ENCODE peak calls at places on chromosomes 12 and 14, in four cellular contexts. B is A549, L is HepG2, I is H1. M is an unnamed sample.

GRCh38 chr12:39935275-39935674 is 170.6 kb downstream of the SLC2A13 start:
- DNase-seq in I (no peak), B (no peak), L (no peak), M (no peak)

GRCh38 chr12:8948711-8949524 is 527 bp downstream of the M6PR start:
- DNase-seq in I (no peak), L (peak; percentile 7), B (peak; percentile 28), M (peak; percentile 50)

GRCh38 chr14:101182476-101182875 is 279.0 kb upstream of the RTL1 start:
- DNase-seq in L (no peak), B (no peak), I (no peak), M (no peak)

GRCh38 chr12:6605425-6606330 is 1.5 kb downstream of the CHD4 start:
- DNase-seq in B (peak; percentile 36), I (no peak), L (no peak), M (no peak)

GRCh38 chr14:40394634-40395340 is 962.6 kb upstream of the FBXO33 start:
- DNase-seq in B (no peak), I (no peak), L (no peak), M (no peak)

GRCh38 chr12:117294206-117294605 is 67.2 kb downstream of the NOS1 start:
- DNase-seq in B (no peak), I (no peak), L (no peak), M (peak; percentile 15)

GRCh38 chr14:104138098-104138890 is at the start of gene KIF26A:
- DNase-seq in L (no peak), I (no peak), B (peak; percentile 80), M (peak; percentile 37)

GRCh38 chr12:53960187-53961024 is 5.7 kb downstream of the HOXC12 start:
- DNase-seq in I (no peak), B (no peak), L (no peak), M (no peak)

GRCh38 chr12:30909088-30909688 is 17.4 kb upstream of the TSPAN11 start:
- DNase-seq in L (no peak), I (no peak), B (no peak), M (no peak)

GRCh38 chr14:55349565-55349964 is 62.1 kb downstream of the ATG14 start:
- DNase-seq in L (no peak), I (no peak), B (no peak), M (no peak)

GRCh38 chr12:103672401-103673119 is 85.5 kb downstream of the STAB2 start:
- DNase-seq in I (no peak), B (no peak), L (peak; percentile 61), M (no peak)

GRCh38 chr14:21868442-21869046 is 194.9 kb upstream of the OR4E1 start:
- DNase-seq in B (peak; percentile 31), L (peak; percentile 68), I (peak; percentile 31), M (peak; percentile 12)

GRCh38 chr14:93941293-93941910 is 14.3 kb downstream of the FAM181A start:
- DNase-seq in I (no peak), L (no peak), B (no peak), M (no peak)

GRCh38 chr12:107379852-107380567 is 286.7 kb upstream of the CRY1 start:
- DNase-seq in L (peak; percentile 67), I (no peak), B (peak; percentile 58), M (no peak)

GRCh38 chr12:69171881-69172280 is 67.5 kb upstream of the CPSF6 start:
- DNase-seq in I (no peak), B (no peak), L (no peak), M (no peak)

GRCh38 chr14:60867503-60868172 is 113.2 kb downstream of the TRMT5 start:
- DNase-seq in L (no peak), B (no peak), I (no peak), M (no peak)

GRCh38 chr12:25686351-25686750 is 133.3 kb upstream of the LMNTD1 start:
- DNase-seq in L (no peak), I (no peak), B (no peak), M (no peak)

GRCh38 chr12:25690996-25691864 is 138.1 kb upstream of the LMNTD1 start:
- DNase-seq in L (no peak), I (no peak), B (no peak), M (peak; percentile 3)

GRCh38 chr12:25692115-25693035 is 139.3 kb upstream of the LMNTD1 start:
- DNase-seq in B (no peak), L (no peak), I (no peak), M (peak; percentile 36)

GRCh38 chr12:25691865-25692114 is 138.7 kb upstream of the LMNTD1 start:
- DNase-seq in L (no peak), I (no peak), B (no peak), M (no peak)

DNA sequence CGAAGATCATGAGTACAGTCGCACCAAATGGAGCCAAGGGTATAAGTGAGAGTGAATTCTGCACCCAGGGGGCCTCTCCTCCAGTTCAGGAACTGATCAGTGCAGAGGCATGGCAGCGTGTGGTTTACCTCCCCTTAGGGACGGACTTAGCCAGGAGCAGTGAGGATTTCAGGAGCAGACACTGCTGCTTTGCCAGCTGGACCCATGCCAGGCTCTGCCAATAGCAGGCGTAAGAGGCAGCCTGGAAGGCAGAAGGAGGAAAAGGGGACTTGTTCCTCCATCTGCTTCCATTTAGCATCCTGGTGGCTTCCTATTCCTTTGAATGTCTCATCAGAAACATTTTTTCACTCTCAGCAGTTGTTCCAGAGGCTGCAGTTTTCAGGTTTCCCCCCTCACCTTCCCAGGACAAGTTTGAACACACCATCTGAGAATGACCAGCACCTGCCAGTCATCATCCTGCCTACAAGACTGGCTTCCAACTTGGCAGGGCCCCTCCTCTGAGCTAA is 137.0 kb upstream of the LMNTD1 start:
- DNase-seq in L (no peak), I (no peak), B (no peak), M (no peak)
- TF ChIP-seq PHF8 in L (no peak), I (no peak), B (no peak), M (no peak)

DNA sequence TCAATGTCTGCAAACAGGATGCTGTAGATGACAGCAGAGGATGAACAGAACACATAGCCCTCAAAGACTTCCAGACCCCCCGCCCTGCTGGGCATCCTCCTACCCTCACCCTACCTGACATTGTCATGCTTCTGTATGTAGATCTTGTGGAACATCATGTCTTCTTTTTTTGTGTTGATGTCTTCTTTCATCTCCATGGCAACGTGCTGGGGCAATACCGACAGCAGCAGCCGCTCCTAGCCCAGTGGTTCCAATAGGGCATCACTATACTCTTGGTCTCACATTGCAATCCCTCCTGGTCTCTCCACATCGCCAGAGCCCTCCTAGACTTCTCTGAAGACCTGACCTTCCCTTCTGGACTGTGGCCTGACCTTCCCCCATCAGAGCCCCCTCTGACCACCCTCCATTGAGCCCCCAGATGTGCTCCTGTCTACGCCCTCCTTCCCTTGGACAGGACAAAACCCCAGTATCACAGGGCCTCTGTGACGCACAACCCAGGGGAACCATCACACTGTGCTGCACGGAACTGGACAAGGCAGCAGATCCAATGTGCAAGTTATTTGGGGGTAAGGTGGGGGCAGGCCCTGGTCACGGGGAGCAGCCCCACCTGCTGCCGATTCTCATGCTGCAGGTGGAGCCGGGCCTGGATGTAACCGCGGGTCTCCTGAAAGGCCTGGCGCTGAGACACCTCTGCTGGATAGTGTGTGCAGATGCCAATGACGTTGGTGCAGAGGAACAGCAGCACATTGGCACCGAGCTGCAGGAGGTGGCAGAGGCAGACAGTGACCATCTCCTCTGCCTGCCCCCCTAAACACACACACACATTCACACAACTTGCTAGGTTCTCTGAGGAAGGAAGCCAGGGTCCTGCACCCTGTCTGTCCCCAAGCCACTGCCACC is 11.1 kb downstream of the ADCY6 start:
- DNase-seq in I (no peak), L (no peak), B (no peak), M (no peak)
- TF ChIP-seq JUN in I (no peak), L (no peak), B (no peak), M (no peak)

GRCh38 chr14:65658202-65658601 is 245.7 kb downstream of the FUT8 start:
- DNase-seq in B (no peak), L (no peak), I (no peak), M (no peak)
- TF ChIP-seq PHF8 in B (no peak), L (no peak), I (no peak), M (no peak)

GRCh38 chr12:118980407-118981014 is 830 bp upstream of the SRRM4 start:
- DNase-seq in I (no peak), L (no peak), B (no peak), M (no peak)
- TF ChIP-seq JUN in I (no peak), L (no peak), B (no peak), M (no peak)

GRCh38 chr12:67043771-67044170 is 225.4 kb upstream of the CAND1 start:
- DNase-seq in L (no peak), I (no peak), B (no peak), M (no peak)

GRCh38 chr12:67045650-67046049 is 223.5 kb upstream of the CAND1 start:
- DNase-seq in B (no peak), I (no peak), L (no peak), M (no peak)

GRCh38 chr12:67039995-67040860 is 228.9 kb upstream of the CAND1 start:
- DNase-seq in L (no peak), I (no peak), B (no peak), M (no peak)

GRCh38 chr12:67040861-67041137 is 228.4 kb upstream of the CAND1 start:
- DNase-seq in I (no peak), B (no peak), L (no peak), M (no peak)

GRCh38 chr12:67042697-67043131 is 226.4 kb upstream of the CAND1 start:
- DNase-seq in L (no peak), B (peak; percentile 26), I (no peak), M (peak; percentile 8)
- TF ChIP-seq PHF8 in L (no peak), B (no peak), I (no peak), M (no peak)

GRCh38 chr12:93080994-93081809 is 152.1 kb upstream of the EEA1 start:
- DNase-seq in I (no peak), L (peak; percentile 74), B (no peak), M (no peak)
- TF ChIP-seq JUN in I (no peak), L (no peak), B (no peak), M (no peak)

GRCh38 chr14:33685698-33686097 is 265.2 kb downstream of the EGLN3 start:
- DNase-seq in I (no peak), B (no peak), L (no peak), M (no peak)

GRCh38 chr14:33680873-33681272 is 270.0 kb downstream of the EGLN3 start:
- DNase-seq in B (no peak), L (no peak), I (no peak), M (no peak)

GRCh38 chr14:33685026-33685425 is 265.8 kb downstream of the EGLN3 start:
- DNase-seq in I (no peak), L (no peak), B (no peak), M (no peak)

GRCh38 chr14:33679461-33680225 is 271.2 kb downstream of the EGLN3 start:
- DNase-seq in L (no peak), I (no peak), B (no peak), M (no peak)

GRCh38 chr14:33682746-33683145 is 268.1 kb downstream of the EGLN3 start:
- DNase-seq in L (no peak), I (no peak), B (no peak), M (no peak)
- TF ChIP-seq PHF8 in L (no peak), I (no peak), B (no peak), M (no peak)

DNA sequence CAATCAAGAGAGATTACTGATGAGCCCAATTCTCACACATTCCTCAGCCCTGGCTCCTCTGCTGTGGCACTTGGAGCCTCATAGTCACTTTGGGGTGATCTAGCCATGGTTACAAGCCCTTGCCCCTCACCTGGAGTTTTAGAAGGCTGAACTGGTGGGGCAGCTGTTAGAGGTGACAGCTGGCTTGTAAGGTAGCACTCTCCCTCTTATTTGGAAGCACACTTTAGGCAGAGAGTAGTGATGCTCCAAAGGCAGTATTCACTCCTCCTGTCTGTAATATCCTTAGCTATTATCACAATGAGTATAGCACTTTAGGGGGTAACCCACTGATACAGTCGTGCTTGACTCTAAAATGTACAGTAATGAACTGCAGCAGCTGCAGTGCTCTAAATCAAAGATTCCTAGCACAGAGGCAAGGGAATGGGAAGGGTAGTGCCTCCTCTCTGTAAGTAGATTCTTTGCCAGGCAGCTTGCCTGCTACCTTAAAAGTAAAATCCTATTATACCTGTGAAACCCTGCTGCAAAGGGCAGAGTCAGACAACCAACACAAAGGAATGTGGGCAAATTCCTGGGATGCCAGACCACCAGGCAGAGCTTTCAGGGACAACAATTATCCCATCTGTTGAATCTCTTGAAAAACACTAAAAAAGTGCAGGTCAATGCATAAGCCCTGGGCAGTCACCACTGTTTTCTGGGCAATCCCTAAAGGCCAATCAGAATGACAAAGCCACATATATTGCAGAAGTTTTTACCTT is 336.3 kb downstream of the NOVA1 start:
- DNase-seq in L (no peak), B (no peak), I (peak; percentile 59), M (no peak)
- TF ChIP-seq JUN in L (no peak), B (no peak), I (no peak), M (no peak)

M was measured in K562.